ENCODE peak calls at places on chromosome 18, in five cellular contexts. F is aorta; R is activated CD8-positive, alpha-beta memory T cell treated with anti-CD3 and anti-CD28 coated beads, Interleukin-2, amount 10 ng/mL, durations not matched to agents 7 days and 5 days; G is dorsolateral prefrontal cortex; H is ELR. I is an unnamed sample.
A peak's percentile ranks its signal among the peaks of the same experiment; 100 is the strongest.

GRCh38 chr18:42159146-42159545 is 204.1 kb downstream of the PIK3C3 start:
- DNase-seq in G (no peak), R (no peak), H (no peak), F (no peak), I (no peak)

GRCh38 chr18:77107218-77107815 is 25.3 kb downstream of the MBP start:
- DNase-seq in R (peak; percentile 28), F (no peak), H (no peak), G (no peak), I (no peak)

GRCh38 chr18:21243041-21243431 is 1.0 kb downstream of the GREB1L start:
- DNase-seq in H (peak; percentile 51), F (no peak), R (no peak), G (no peak), I (no peak)

GRCh38 chr18:20971886-20972267 is 139.7 kb downstream of the ROCK1 start:
- DNase-seq in F (no peak), H (peak; percentile 61), R (no peak), G (no peak), I (no peak)

GRCh38 chr18:57881818-57882413 is 78.8 kb upstream of the ATP8B1 start:
- DNase-seq in H (peak; percentile 81), R (peak; percentile 59), G (peak; percentile 62), F (peak; percentile 67), I (peak; percentile 64)

GRCh38 chr18:51621103-51621969 is 423.9 kb upstream of the MEX3C start:
- DNase-seq in F (no peak), H (peak; percentile 17), G (peak; percentile 57), R (peak; percentile 51), I (peak; percentile 49)

GRCh38 chr18:43605224-43605623 is 327.9 kb upstream of the SYT4 start:
- DNase-seq in R (no peak), H (no peak), F (no peak), G (no peak), I (no peak)

GRCh38 chr18:62332437-62332816 is 7.3 kb downstream of the TNFRSF11A start:
- DNase-seq in G (no peak), H (no peak), F (no peak), R (no peak), I (no peak)

GRCh38 chr18:56910967-56911366 is 235.9 kb upstream of the BOD1L2 start:
- DNase-seq in F (no peak), H (no peak), R (no peak), G (no peak), I (no peak)

GRCh38 chr18:67730884-67731283 is 214.4 kb upstream of the DSEL start:
- DNase-seq in G (no peak), H (peak; percentile 93), R (no peak), F (no peak), I (no peak)

GRCh38 chr18:22609642-22610041 is 191.9 kb upstream of the CTAGE1 start:
- DNase-seq in G (no peak), H (no peak), F (peak; percentile 83), R (no peak), I (no peak)

GRCh38 chr18:32530947-32531651 is 60.4 kb upstream of the GAREM1 start:
- DNase-seq in G (no peak), H (no peak), F (no peak), R (no peak), I (peak; percentile 16)

GRCh38 chr18:8898990-8899389 is 193.6 kb downstream of the MTCL1 start:
- DNase-seq in R (no peak), G (no peak), H (no peak), F (no peak), I (no peak)

GRCh38 chr18:47932603-47933002 is 2.1 kb upstream of the SMAD2 start:
- DNase-seq in H (no peak), G (no peak), R (no peak), F (no peak), I (no peak)

GRCh38 chr18:34219651-34220050 is 5.1 kb downstream of the NOL4 start:
- DNase-seq in H (no peak), R (no peak), G (peak; percentile 58), F (no peak), I (no peak)

GRCh38 chr18:75760208-75760607 is 332.7 kb upstream of the SMIM21 start:
- DNase-seq in F (no peak), H (no peak), R (no peak), G (no peak), I (no peak)

GRCh38 chr18:58202406-58202730 is 158.3 kb downstream of the NEDD4L start:
- DNase-seq in G (no peak), F (no peak), R (no peak), H (peak; percentile 90), I (no peak)

GRCh38 chr18:39772155-39772919 is 2182.7 kb upstream of the PIK3C3 start:
- DNase-seq in H (no peak), R (no peak), F (no peak), G (no peak), I (no peak)